ENCODE peak calls at places on chromosomes 7 and 10, in ten cellular contexts. One of them, this sample, is unnamed.

GRCh38 chr7:40640566-40640965 is 505.8 kb downstream of the SUGCT start:
- DNase-seq in colonic mucosa: no peak
- DNase-seq in activated CD8-positive, alpha-beta memory T cell treated with anti-CD3 and anti-CD28 coated beads for 48 hours: no peak
- DNase-seq in upper lobe of right lung: no peak
- DNase-seq in Daoy: no peak
- DNase-seq in AG08395: no peak
- DNase-seq in stimulated activated CD8-positive, alpha-beta memory T cell treated with anti-CD3 and anti-CD28 coated beads, Interleukin-7, amount 100 ng/mL, for 24 hours: no peak
- DNase-seq in naive thymus-derived CD4-positive, alpha-beta T cell: no peak
- DNase-seq in Kasumi-1: no peak
- DNase-seq in pulmonary artery endothelial cell: no peak
- DNase-seq in this sample: no peak

GRCh38 chr7:54354436-54354835 is 187.7 kb upstream of the VSTM2A start:
- DNase-seq in colonic mucosa: no peak
- DNase-seq in activated CD8-positive, alpha-beta memory T cell treated with anti-CD3 and anti-CD28 coated beads for 48 hours: no peak
- DNase-seq in upper lobe of right lung: no peak
- DNase-seq in Daoy: no peak
- DNase-seq in AG08395: no peak
- DNase-seq in stimulated activated CD8-positive, alpha-beta memory T cell treated with anti-CD3 and anti-CD28 coated beads, Interleukin-7, amount 100 ng/mL, for 24 hours: no peak
- DNase-seq in naive thymus-derived CD4-positive, alpha-beta T cell: no peak
- DNase-seq in Kasumi-1: no peak
- DNase-seq in pulmonary artery endothelial cell: no peak
- DNase-seq in this sample: no peak

GRCh38 chr7:94654764-94655561 is 970 bp downstream of the SGCE start:
- DNase-seq in colonic mucosa: no peak
- DNase-seq in activated CD8-positive, alpha-beta memory T cell treated with anti-CD3 and anti-CD28 coated beads for 48 hours: no peak
- DNase-seq in upper lobe of right lung: no peak
- DNase-seq in Daoy: peak
- DNase-seq in AG08395: peak
- DNase-seq in stimulated activated CD8-positive, alpha-beta memory T cell treated with anti-CD3 and anti-CD28 coated beads, Interleukin-7, amount 100 ng/mL, for 24 hours: no peak
- DNase-seq in naive thymus-derived CD4-positive, alpha-beta T cell: no peak
- DNase-seq in Kasumi-1: no peak
- DNase-seq in pulmonary artery endothelial cell: no peak
- DNase-seq in this sample: peak

GRCh38 chr7:79272066-79272669 is 181.3 kb downstream of the MAGI2 start:
- DNase-seq in colonic mucosa: no peak
- DNase-seq in activated CD8-positive, alpha-beta memory T cell treated with anti-CD3 and anti-CD28 coated beads for 48 hours: no peak
- DNase-seq in upper lobe of right lung: no peak
- DNase-seq in Daoy: peak
- DNase-seq in AG08395: peak
- DNase-seq in stimulated activated CD8-positive, alpha-beta memory T cell treated with anti-CD3 and anti-CD28 coated beads, Interleukin-7, amount 100 ng/mL, for 24 hours: no peak
- DNase-seq in naive thymus-derived CD4-positive, alpha-beta T cell: peak
- DNase-seq in Kasumi-1: peak
- DNase-seq in pulmonary artery endothelial cell: no peak
- DNase-seq in this sample: no peak

GRCh38 chr7:137975223-137975622 is 26.7 kb downstream of the CREB3L2 start:
- DNase-seq in colonic mucosa: no peak
- DNase-seq in activated CD8-positive, alpha-beta memory T cell treated with anti-CD3 and anti-CD28 coated beads for 48 hours: no peak
- DNase-seq in upper lobe of right lung: no peak
- DNase-seq in Daoy: no peak
- DNase-seq in AG08395: peak
- DNase-seq in stimulated activated CD8-positive, alpha-beta memory T cell treated with anti-CD3 and anti-CD28 coated beads, Interleukin-7, amount 100 ng/mL, for 24 hours: no peak
- DNase-seq in naive thymus-derived CD4-positive, alpha-beta T cell: no peak
- DNase-seq in Kasumi-1: peak
- DNase-seq in pulmonary artery endothelial cell: no peak
- DNase-seq in this sample: no peak

GRCh38 chr7:114217026-114217425 is 197.6 kb upstream of the FOXP2 start:
- DNase-seq in colonic mucosa: no peak
- DNase-seq in activated CD8-positive, alpha-beta memory T cell treated with anti-CD3 and anti-CD28 coated beads for 48 hours: no peak
- DNase-seq in upper lobe of right lung: no peak
- DNase-seq in Daoy: no peak
- DNase-seq in AG08395: no peak
- DNase-seq in stimulated activated CD8-positive, alpha-beta memory T cell treated with anti-CD3 and anti-CD28 coated beads, Interleukin-7, amount 100 ng/mL, for 24 hours: no peak
- DNase-seq in naive thymus-derived CD4-positive, alpha-beta T cell: no peak
- DNase-seq in Kasumi-1: no peak
- DNase-seq in pulmonary artery endothelial cell: no peak
- DNase-seq in this sample: no peak

GRCh38 chr7:11343818-11344413 is 370.2 kb downstream of the PHF14 start:
- DNase-seq in colonic mucosa: no peak
- DNase-seq in activated CD8-positive, alpha-beta memory T cell treated with anti-CD3 and anti-CD28 coated beads for 48 hours: no peak
- DNase-seq in upper lobe of right lung: no peak
- DNase-seq in Daoy: peak
- DNase-seq in AG08395: peak
- DNase-seq in stimulated activated CD8-positive, alpha-beta memory T cell treated with anti-CD3 and anti-CD28 coated beads, Interleukin-7, amount 100 ng/mL, for 24 hours: no peak
- DNase-seq in naive thymus-derived CD4-positive, alpha-beta T cell: peak
- DNase-seq in Kasumi-1: peak
- DNase-seq in pulmonary artery endothelial cell: no peak
- DNase-seq in this sample: no peak

GRCh38 chr10:29795856-29796255 is 161.1 kb upstream of the SVIL start:
- DNase-seq in colonic mucosa: no peak
- DNase-seq in activated CD8-positive, alpha-beta memory T cell treated with anti-CD3 and anti-CD28 coated beads for 48 hours: no peak
- DNase-seq in upper lobe of right lung: no peak
- DNase-seq in Daoy: peak
- DNase-seq in AG08395: peak
- DNase-seq in stimulated activated CD8-positive, alpha-beta memory T cell treated with anti-CD3 and anti-CD28 coated beads, Interleukin-7, amount 100 ng/mL, for 24 hours: no peak
- DNase-seq in naive thymus-derived CD4-positive, alpha-beta T cell: no peak
- DNase-seq in Kasumi-1: no peak
- DNase-seq in pulmonary artery endothelial cell: no peak
- DNase-seq in this sample: no peak